ENCODE peak calls at places on chromosomes 12 and 14, in six cellular contexts. One of them, this sample, is unnamed.
A peak's percentile ranks its signal among the peaks of the same experiment; 100 is the strongest.

GRCh38 chr12:123942911-123943648 is 29.6 kb downstream of the CCDC92 start:
- DNase-seq in neural progenitor cell: no peak
- DNase-seq in H1: no peak
- DNase-seq in IMR-90: peak; percentile 41
- DNase-seq in fibroblast of the aortic adventitia: peak; percentile 91
- DNase-seq in keratinocyte: no peak
- DNase-seq in this sample: no peak

GRCh38 chr14:71652368-71652767 is 279.9 kb upstream of the RGS6 start:
- DNase-seq in IMR-90: no peak
- DNase-seq in H1: no peak
- DNase-seq in fibroblast of the aortic adventitia: no peak
- DNase-seq in keratinocyte: no peak
- DNase-seq in neural progenitor cell: no peak
- DNase-seq in this sample: no peak

GRCh38 chr12:7832059-7832696 is 40.5 kb downstream of the SLC2A14 start:
- DNase-seq in fibroblast of the aortic adventitia: peak; percentile 76
- DNase-seq in keratinocyte: peak; percentile 17
- DNase-seq in neural progenitor cell: peak; percentile 58
- DNase-seq in H1: no peak
- DNase-seq in IMR-90: peak; percentile 71
- DNase-seq in this sample: peak; percentile 13

GRCh38 chr12:68918960-68919359 is 14.0 kb downstream of the CPM start:
- DNase-seq in keratinocyte: no peak
- DNase-seq in IMR-90: no peak
- DNase-seq in fibroblast of the aortic adventitia: no peak
- DNase-seq in neural progenitor cell: no peak
- DNase-seq in H1: no peak
- DNase-seq in this sample: no peak

GRCh38 chr12:52407918-52408317 is 1.8 kb upstream of the KRT82 start:
- DNase-seq in IMR-90: no peak
- DNase-seq in H1: no peak
- DNase-seq in keratinocyte: no peak
- DNase-seq in neural progenitor cell: peak; percentile 19
- DNase-seq in fibroblast of the aortic adventitia: no peak
- DNase-seq in this sample: no peak

GRCh38 chr12:2804390-2805145 is 7.9 kb upstream of the ITFG2 start:
- DNase-seq in fibroblast of the aortic adventitia: peak; percentile 79
- DNase-seq in keratinocyte: no peak
- DNase-seq in H1: no peak
- DNase-seq in neural progenitor cell: no peak
- DNase-seq in IMR-90: peak; percentile 82
- DNase-seq in this sample: no peak

GRCh38 chr12:52119398-52120254 is 40.1 kb downstream of the SMIM41 start:
- DNase-seq in IMR-90: no peak
- DNase-seq in neural progenitor cell: peak; percentile 93
- DNase-seq in keratinocyte: no peak
- DNase-seq in fibroblast of the aortic adventitia: peak; percentile 45
- DNase-seq in H1: peak; percentile 88
- DNase-seq in this sample: no peak

GRCh38 chr12:124874988-124875802 is 11.5 kb upstream of the SCARB1 start:
- DNase-seq in neural progenitor cell: no peak
- DNase-seq in H1: no peak
- DNase-seq in IMR-90: no peak
- DNase-seq in keratinocyte: no peak
- DNase-seq in fibroblast of the aortic adventitia: no peak
- DNase-seq in this sample: no peak

GRCh38 chr12:102765736-102766135 is 151.3 kb downstream of the PAH start:
- DNase-seq in keratinocyte: no peak
- DNase-seq in IMR-90: no peak
- DNase-seq in neural progenitor cell: no peak
- DNase-seq in H1: no peak
- DNase-seq in fibroblast of the aortic adventitia: no peak
- DNase-seq in this sample: no peak

GRCh38 chr14:37230551-37231194 is 32.9 kb downstream of the MIPOL1 start:
- DNase-seq in IMR-90: peak; percentile 77
- DNase-seq in keratinocyte: peak; percentile 35
- DNase-seq in H1: no peak
- DNase-seq in fibroblast of the aortic adventitia: peak; percentile 84
- DNase-seq in neural progenitor cell: peak; percentile 84
- DNase-seq in this sample: no peak

GRCh38 chr14:69357544-69358200 is 40.4 kb downstream of the ERH start:
- DNase-seq in neural progenitor cell: no peak
- DNase-seq in IMR-90: no peak
- DNase-seq in keratinocyte: no peak
- DNase-seq in fibroblast of the aortic adventitia: no peak
- DNase-seq in H1: no peak
- DNase-seq in this sample: no peak

GRCh38 chr12:110227138-110227537 is 53.9 kb upstream of the ATP2A2 start:
- DNase-seq in H1: no peak
- DNase-seq in neural progenitor cell: no peak
- DNase-seq in IMR-90: no peak
- DNase-seq in fibroblast of the aortic adventitia: no peak
- DNase-seq in keratinocyte: no peak
- DNase-seq in this sample: no peak

GRCh38 chr12:41932470-41932991 is 212.1 kb downstream of the GXYLT1 start:
- DNase-seq in H1: peak; percentile 66
- DNase-seq in keratinocyte: no peak
- DNase-seq in fibroblast of the aortic adventitia: peak; percentile 1
- DNase-seq in IMR-90: no peak
- DNase-seq in neural progenitor cell: peak; percentile 60
- DNase-seq in this sample: no peak
- TF ChIP-seq CTCF in H1: peak; percentile 4
- TF ChIP-seq CTCF in keratinocyte: no peak
- TF ChIP-seq CTCF in fibroblast of the aortic adventitia: no peak
- TF ChIP-seq CTCF in IMR-90: no peak
- TF ChIP-seq CTCF in neural progenitor cell: peak; percentile 20
- TF ChIP-seq CTCF in this sample: no peak

GRCh38 chr12:15580431-15580830 is 208.8 kb downstream of the EPS8 start:
- DNase-seq in fibroblast of the aortic adventitia: no peak
- DNase-seq in IMR-90: no peak
- DNase-seq in neural progenitor cell: no peak
- DNase-seq in H1: no peak
- DNase-seq in keratinocyte: no peak
- DNase-seq in this sample: no peak
- H3K4me3 ChIP-seq in fibroblast of the aortic adventitia: no peak overlapping the region
- H3K4me3 ChIP-seq in IMR-90: no peak overlapping the region
- H3K4me3 ChIP-seq in neural progenitor cell: no peak overlapping the region
- H3K4me3 ChIP-seq in H1: no peak overlapping the region
- H3K4me3 ChIP-seq in keratinocyte: no peak overlapping the region
- H3K4me3 ChIP-seq in this sample: no peak overlapping the region

GRCh38 chr14:104869669-104870367 is 4.8 kb downstream of the CEP170B start:
- DNase-seq in H1: no peak
- DNase-seq in IMR-90: no peak
- DNase-seq in neural progenitor cell: no peak
- DNase-seq in fibroblast of the aortic adventitia: no peak
- DNase-seq in keratinocyte: no peak
- DNase-seq in this sample: no peak

GRCh38 chr14:104871656-104872468 is 6.8 kb downstream of the CEP170B start:
- DNase-seq in H1: peak; percentile 41
- DNase-seq in fibroblast of the aortic adventitia: no peak
- DNase-seq in keratinocyte: no peak
- DNase-seq in IMR-90: no peak
- DNase-seq in neural progenitor cell: no peak
- DNase-seq in this sample: no peak

GRCh38 chr14:104868811-104869572 is 3.9 kb downstream of the CEP170B start:
- DNase-seq in IMR-90: no peak
- DNase-seq in neural progenitor cell: no peak
- DNase-seq in keratinocyte: no peak
- DNase-seq in H1: peak; percentile 39
- DNase-seq in fibroblast of the aortic adventitia: no peak
- DNase-seq in this sample: no peak

GRCh38 chr14:104871145-104871655 is 6.1 kb downstream of the CEP170B start:
- DNase-seq in neural progenitor cell: no peak
- DNase-seq in fibroblast of the aortic adventitia: no peak
- DNase-seq in IMR-90: no peak
- DNase-seq in H1: no peak
- DNase-seq in keratinocyte: no peak
- DNase-seq in this sample: no peak

DNA sequence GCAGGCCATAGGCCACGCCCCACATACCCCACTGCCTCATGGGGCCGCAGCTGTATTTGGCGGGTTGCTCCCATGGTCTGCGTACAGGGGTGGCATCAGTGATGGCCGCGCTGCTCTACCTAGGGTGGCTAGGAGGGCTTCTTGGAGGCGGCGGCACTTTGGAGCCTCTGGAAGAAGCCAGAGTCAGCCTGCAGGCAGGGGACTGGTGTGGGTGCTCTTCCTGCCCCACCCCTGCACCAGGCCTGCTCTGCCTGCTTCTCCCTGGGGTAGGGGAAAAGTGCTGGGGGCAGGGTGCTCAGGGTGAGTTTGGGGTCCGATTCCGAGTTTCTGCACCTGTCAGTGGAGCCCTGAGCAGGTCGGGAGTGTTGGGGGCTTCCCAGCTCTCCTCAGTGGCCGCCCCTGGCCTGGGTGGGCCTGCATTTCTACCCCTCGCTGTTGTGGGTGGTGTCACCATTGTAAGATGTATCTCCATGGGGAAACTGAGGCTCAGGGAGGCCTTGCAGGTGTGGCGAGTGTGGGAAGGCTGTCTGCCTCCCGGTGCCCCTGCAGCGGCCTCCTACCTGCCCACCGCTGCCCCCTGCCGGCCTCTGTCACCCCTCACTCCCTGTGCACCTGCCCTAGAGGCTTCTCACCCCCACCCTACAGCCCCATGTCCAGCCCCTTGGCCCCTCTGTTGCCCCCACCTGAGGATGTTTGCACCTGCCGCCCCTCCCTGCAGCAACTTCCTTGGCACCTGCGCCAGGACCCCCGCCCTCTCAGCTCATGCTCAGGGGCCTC is 5.5 kb downstream of the CEP170B start:
- DNase-seq in fibroblast of the aortic adventitia: no peak
- DNase-seq in keratinocyte: no peak
- DNase-seq in H1: peak; percentile 81
- DNase-seq in neural progenitor cell: peak; percentile 56
- DNase-seq in IMR-90: no peak
- DNase-seq in this sample: no peak
- TF ChIP-seq CTCF in fibroblast of the aortic adventitia: peak; percentile 36
- TF ChIP-seq CTCF in keratinocyte: no peak
- TF ChIP-seq CTCF in H1: peak; percentile 64
- TF ChIP-seq CTCF in neural progenitor cell: peak; percentile 55
- TF ChIP-seq CTCF in IMR-90: peak; percentile 40
- TF ChIP-seq CTCF in this sample: peak; percentile 50

DNA sequence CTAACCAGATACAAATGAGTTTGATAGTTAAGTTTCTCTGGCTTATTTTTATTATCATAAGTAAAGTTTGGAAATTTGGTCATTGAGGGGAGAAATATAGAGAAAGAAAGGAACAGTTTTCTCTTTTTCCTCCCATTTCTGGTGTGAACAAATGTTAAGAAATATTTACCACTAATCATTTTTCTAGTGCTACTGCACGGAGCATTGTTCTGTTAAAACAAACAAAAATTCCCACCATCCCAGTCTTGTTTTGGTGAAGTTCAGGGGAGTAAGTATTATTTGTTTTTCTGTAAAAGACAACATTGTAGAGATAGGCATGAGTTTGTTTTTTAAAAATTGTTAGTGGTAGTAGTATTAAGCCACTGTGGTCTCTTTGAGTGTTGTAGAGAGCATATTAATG is 135.3 kb downstream of the FGD4 start:
- DNase-seq in fibroblast of the aortic adventitia: peak; percentile 16
- DNase-seq in H1: no peak
- DNase-seq in neural progenitor cell: no peak
- DNase-seq in IMR-90: no peak
- DNase-seq in keratinocyte: no peak
- DNase-seq in this sample: no peak
- H3K4me3 ChIP-seq in fibroblast of the aortic adventitia: peak overlapping the region; percentile 63
- H3K4me3 ChIP-seq in H1: no peak overlapping the region
- H3K4me3 ChIP-seq in neural progenitor cell: no peak overlapping the region
- H3K4me3 ChIP-seq in IMR-90: peak overlapping the region; percentile 50
- H3K4me3 ChIP-seq in keratinocyte: peak overlapping the region; percentile 64
- H3K4me3 ChIP-seq in this sample: no peak overlapping the region